ENCODE peak calls at places on chromosomes 3 and 15, in five cellular contexts. P is T-cell, C is CD14-positive monocyte, I is hepatic stellate cell, S is ELF-1. N is an unnamed sample.
A peak's percentile ranks its signal among the peaks of the same experiment; 100 is the strongest.

GRCh38 chr3:73432021-73432722 is 192.6 kb downstream of the PDZRN3 start:
- DNase-seq in C (no peak), S (peak; percentile 49), P (no peak), I (peak; percentile 38), N (peak; percentile 79)

GRCh38 chr3:98746882-98747281 is 16.3 kb upstream of the ST3GAL6 start:
- DNase-seq in C (no peak), P (no peak), S (no peak), I (no peak), N (no peak)

GRCh38 chr15:29860872-29861271 is 38.6 kb upstream of the TJP1 start:
- DNase-seq in I (no peak), S (no peak), C (no peak), P (no peak), N (no peak)

GRCh38 chr3:195260286-195260905 is 10.6 kb downstream of the XXYLT1 start:
- DNase-seq in C (peak; percentile 82), P (no peak), S (peak; percentile 75), I (no peak), N (peak; percentile 56)

GRCh38 chr15:100721758-100722550 is 119.6 kb downstream of the ASB7 start:
- DNase-seq in I (no peak), S (no peak), C (peak; percentile 84), P (no peak), N (no peak)

GRCh38 chr15:101531170-101531569 is 41.7 kb upstream of the PCSK6 start:
- DNase-seq in C (no peak), I (no peak), S (no peak), P (no peak), N (no peak)

GRCh38 chr15:89593018-89593417 is 17.7 kb downstream of the TICRR start:
- DNase-seq in P (no peak), C (no peak), I (no peak), S (no peak), N (no peak)

GRCh38 chr3:168620854-168621253 is 525.1 kb upstream of the GOLIM4 start:
- DNase-seq in I (no peak), P (no peak), S (peak; percentile 57), C (no peak), N (peak; percentile 66)

GRCh38 chr3:123089611-123090301 is 22.9 kb downstream of the PDIA5 start:
- DNase-seq in I (no peak), S (no peak), C (no peak), P (no peak), N (no peak)

GRCh38 chr3:31407665-31408064 is 125.1 kb upstream of the STT3B start:
- DNase-seq in S (no peak), P (no peak), C (no peak), I (no peak), N (no peak)

GRCh38 chr15:67100808-67101581 is 35.6 kb downstream of the SMAD3 start:
- DNase-seq in P (no peak), S (no peak), C (no peak), I (no peak), N (peak; percentile 94)

GRCh38 chr3:177452487-177452886 is 255.2 kb upstream of the TBL1XR1 start:
- DNase-seq in P (no peak), S (no peak), C (peak; percentile 52), I (peak; percentile 63), N (no peak)

GRCh38 chr15:46061002-46061401 is 426.2 kb downstream of the SQOR start:
- DNase-seq in P (no peak), I (no peak), S (no peak), C (no peak), N (no peak)

GRCh38 chr3:33911525-33912322 is 113.3 kb downstream of the PDCD6IP start:
- DNase-seq in S (no peak), C (no peak), I (peak; percentile 23), P (no peak), N (no peak)

GRCh38 chr15:29570931-29571727 is 251.1 kb downstream of the TJP1 start:
- DNase-seq in S (peak; percentile 60), I (no peak), P (no peak), C (no peak), N (peak; percentile 88)

GRCh38 chr15:74242296-74242929 is 6.3 kb downstream of the CCDC33 start:
- DNase-seq in S (peak; percentile 56), C (no peak), I (peak; percentile 72), P (no peak), N (no peak)

GRCh38 chr3:147130461-147130860 is 275.9 kb downstream of the ZIC4 start:
- DNase-seq in I (no peak), C (no peak), S (no peak), P (no peak), N (no peak)

GRCh38 chr15:93166675-93167074 is 77.7 kb upstream of the RGMA start:
- DNase-seq in P (no peak), C (no peak), S (no peak), I (no peak), N (no peak)

GRCh38 chr3:135239485-135239884 is 444.4 kb downstream of the EPHB1 start:
- DNase-seq in I (no peak), P (no peak), S (no peak), C (no peak), N (no peak)

GRCh38 chr3:73236867-73237266 is 175.4 kb downstream of the EBLN2 start:
- DNase-seq in I (no peak), S (no peak), C (no peak), P (no peak), N (no peak)